ENCODE peak calls at places on chromosome X, in ten cellular contexts. D is A172; W is AML-193; B is effector memory CD4-positive, alpha-beta T cell; P is LoVo; A is psoas muscle; T is RKO; H is hypothalamus; S is NCI-H2081; L is epithelial cell of esophagus. X is an unnamed sample.

GRCh38 chrX:105117621-105118020 is 102.9 kb downstream of the TEX13A start:
- DNase-seq in D (no peak), W (no peak), B (no peak), P (no peak), A (no peak), T (no peak), H (no peak), S (no peak), L (peak; percentile 46), X (no peak)

GRCh38 chrX:27276751-27277150 is 186.4 kb downstream of the PPP4R3C start:
- DNase-seq in D (peak; percentile 14), W (no peak), B (no peak), P (no peak), A (no peak), T (peak; percentile 64), H (no peak), S (no peak), L (peak; percentile 2), X (no peak)

GRCh38 chrX:7110821-7111276 is 36.7 kb upstream of the STS start:
- DNase-seq in D (peak; percentile 92), W (peak; percentile 0), B (no peak), P (peak; percentile 3), A (no peak), T (no peak), H (no peak), S (no peak), L (no peak), X (no peak)

GRCh38 chrX:11386001-11386523 is 92.8 kb downstream of the AMELX start:
- DNase-seq in D (peak; percentile 12), W (no peak), B (no peak), P (no peak), A (peak; percentile 57), T (no peak), H (no peak), S (no peak), L (peak; percentile 37), X (peak; percentile 33)

GRCh38 chrX:12137982-12138365 is 299 bp upstream of the FRMPD4 start:
- DNase-seq in D (no peak), W (no peak), B (no peak), P (no peak), A (no peak), T (no peak), H (no peak), S (no peak), L (peak; percentile 9), X (no peak)

GRCh38 chrX:38166478-38167083 is 54.1 kb downstream of the SRPX start:
- DNase-seq in D (peak; percentile 31), W (peak; percentile 25), B (no peak), P (peak; percentile 18), A (no peak), T (peak; percentile 28), H (no peak), S (peak; percentile 39), L (peak; percentile 38), X (no peak)

GRCh38 chrX:11151799-11152591 is 40.9 kb downstream of the HCCS start:
- DNase-seq in D (no peak), W (no peak), B (no peak), P (no peak), A (no peak), T (no peak), H (no peak), S (peak; percentile 24), L (no peak), X (no peak)

GRCh38 chrX:134171661-134172587 is 65.1 kb upstream of the CCDC160 start:
- DNase-seq in D (no peak), W (no peak), B (no peak), P (no peak), A (peak; percentile 64), T (no peak), H (peak; percentile 4), S (no peak), L (no peak), X (peak; percentile 16)

GRCh38 chrX:133053854-133054565 is 42.9 kb downstream of the USP26 start:
- DNase-seq in D (peak; percentile 4), W (no peak), B (no peak), P (peak; percentile 5), A (no peak), T (no peak), H (no peak), S (no peak), L (peak; percentile 19), X (no peak)

GRCh38 chrX:2829066-2829430 is 318 bp downstream of the GYG2 start:
- DNase-seq in D (no peak), W (no peak), B (no peak), P (no peak), A (no peak), T (no peak), H (no peak), S (no peak), L (no peak), X (peak; percentile 31)

GRCh38 chrX:109299091-109299490 is 182.8 kb downstream of the GUCY2F start:
- DNase-seq in D (no peak), W (no peak), B (no peak), P (no peak), A (no peak), T (no peak), H (no peak), S (no peak), L (no peak), X (no peak)

GRCh38 chrX:43702660-43703059 is 46.6 kb downstream of the MAOA start:
- DNase-seq in D (no peak), W (no peak), B (no peak), P (no peak), A (no peak), T (no peak), H (no peak), S (no peak), L (no peak), X (no peak)

GRCh38 chrX:18676470-18676869 is 4.6 kb upstream of the RS1 start:
- DNase-seq in D (no peak), W (no peak), B (no peak), P (no peak), A (no peak), T (no peak), H (no peak), S (no peak), L (peak; percentile 9), X (no peak)

GRCh38 chrX:1242901-1243402 is 25.7 kb upstream of the CSF2RA start:
- DNase-seq in D (peak; percentile 79), W (no peak), B (no peak), P (no peak), A (no peak), T (no peak), H (no peak), S (no peak), L (peak; percentile 48), X (no peak)

GRCh38 chrX:44025611-44026010 is 52.4 kb upstream of the NDP start:
- DNase-seq in D (peak; percentile 34), W (no peak), B (no peak), P (no peak), A (no peak), T (peak; percentile 16), H (no peak), S (no peak), L (peak; percentile 11), X (no peak)

GRCh38 chrX:15947648-15948317 is 93.2 kb upstream of the AP1S2 start:
- DNase-seq in D (peak; percentile 84), W (no peak), B (no peak), P (peak; percentile 8), A (no peak), T (no peak), H (no peak), S (no peak), L (peak; percentile 73), X (no peak)

GRCh38 chrX:20046270-20046669 is 55.4 kb upstream of the BCLAF3 start:
- DNase-seq in D (no peak), W (no peak), B (no peak), P (no peak), A (no peak), T (no peak), H (no peak), S (no peak), L (no peak), X (no peak)

GRCh38 chrX:44143061-44143602 is 169.9 kb upstream of the NDP start:
- DNase-seq in D (peak; percentile 60), W (no peak), B (no peak), P (no peak), A (no peak), T (no peak), H (no peak), S (no peak), L (no peak), X (no peak)

GRCh38 chrX:44903107-44903506 is 30.1 kb downstream of the KDM6A start:
- DNase-seq in D (peak; percentile 54), W (no peak), B (no peak), P (peak; percentile 12), A (no peak), T (peak; percentile 92), H (no peak), S (no peak), L (peak; percentile 84), X (no peak)

GRCh38 chrX:119427795-119428185 is 28.7 kb downstream of the SLC25A43 start:
- DNase-seq in D (no peak), W (no peak), B (no peak), P (no peak), A (no peak), T (no peak), H (no peak), S (no peak), L (no peak), X (no peak)

GRCh38 chrX:46636223-46636622 is 62.7 kb downstream of the CHST7 start:
- DNase-seq in D (no peak), W (no peak), B (no peak), P (no peak), A (no peak), T (no peak), H (no peak), S (no peak), L (no peak), X (no peak)

GRCh38 chrX:136065044-136065671 is 79.9 kb downstream of the SLC9A6 start:
- DNase-seq in D (no peak), W (no peak), B (no peak), P (no peak), A (peak; percentile 65), T (no peak), H (no peak), S (no peak), L (peak; percentile 72), X (no peak)

GRCh38 chrX:135340827-135341226 is 31.5 kb downstream of the ETDC start:
- DNase-seq in D (no peak), W (no peak), B (no peak), P (no peak), A (no peak), T (no peak), H (no peak), S (no peak), L (no peak), X (no peak)

GRCh38 chrX:54597728-54598127 is 67.7 kb downstream of the GNL3L start:
- DNase-seq in D (no peak), W (no peak), B (no peak), P (no peak), A (no peak), T (no peak), H (no peak), S (no peak), L (no peak), X (no peak)

GRCh38 chrX:1389993-1390285 is 2.0 kb downstream of the SLC25A6 start:
- DNase-seq in D (no peak), W (no peak), B (no peak), P (no peak), A (no peak), T (no peak), H (no peak), S (no peak), L (no peak), X (no peak)

GRCh38 chrX:101744085-101744484 is 84.4 kb upstream of the ARMCX2 start:
- DNase-seq in D (no peak), W (no peak), B (no peak), P (no peak), A (no peak), T (no peak), H (no peak), S (no peak), L (no peak), X (no peak)

GRCh38 chrX:9163153-9163790 is 129.3 kb upstream of the FAM9B start:
- DNase-seq in D (peak; percentile 27), W (no peak), B (no peak), P (peak; percentile 7), A (no peak), T (no peak), H (no peak), S (peak; percentile 54), L (peak; percentile 10), X (no peak)

GRCh38 chrX:57367649-57368048 is 81.1 kb downstream of the FAAH2 start:
- DNase-seq in D (no peak), W (no peak), B (no peak), P (no peak), A (no peak), T (no peak), H (no peak), S (no peak), L (no peak), X (no peak)